ENCODE peak calls at places on chromosome 5, in five cellular contexts. O, P, S, N and C are unnamed samples.

GRCh38 chr5:1227669-1228068 is 2.5 kb downstream of the SLC6A18 start:
- DNase-seq in P (no peak), O (no peak), N (no peak), S (no peak), C (peak)

GRCh38 chr5:97735209-97735608 is 552.2 kb upstream of the RIOK2 start:
- DNase-seq in P (peak), O (peak), S (no peak), N (no peak), C (no peak)

GRCh38 chr5:142472306-142472951 is 147.6 kb upstream of the SPRY4 start:
- DNase-seq in S (no peak), N (no peak), O (peak), P (peak), C (no peak)

GRCh38 chr5:84634256-84634655 is 249.6 kb upstream of the EDIL3 start:
- DNase-seq in O (peak), P (peak), S (no peak), N (no peak), C (no peak)

GRCh38 chr5:94199566-94199965 is 418.8 kb downstream of the KIAA0825 start:
- DNase-seq in N (no peak), O (no peak), S (no peak), P (no peak), C (no peak)

GRCh38 chr5:97560176-97560993 is 377.3 kb upstream of the RIOK2 start:
- DNase-seq in P (no peak), O (peak), N (no peak), S (no peak), C (no peak)

GRCh38 chr5:39578887-39579497 is 154.2 kb upstream of the DAB2 start:
- DNase-seq in P (peak), N (no peak), O (no peak), S (no peak), C (no peak)

GRCh38 chr5:108315829-108316228 is 66.1 kb downstream of the FBXL17 start:
- DNase-seq in O (peak), N (no peak), S (no peak), P (no peak), C (peak)

GRCh38 chr5:11801061-11801460 is 103.2 kb downstream of the CTNND2 start:
- DNase-seq in P (peak), N (no peak), O (no peak), S (no peak), C (no peak)

GRCh38 chr5:157778121-157778805 is 34.8 kb downstream of the LSM11 start:
- DNase-seq in P (peak), N (no peak), O (peak), S (peak), C (no peak)

DNA sequence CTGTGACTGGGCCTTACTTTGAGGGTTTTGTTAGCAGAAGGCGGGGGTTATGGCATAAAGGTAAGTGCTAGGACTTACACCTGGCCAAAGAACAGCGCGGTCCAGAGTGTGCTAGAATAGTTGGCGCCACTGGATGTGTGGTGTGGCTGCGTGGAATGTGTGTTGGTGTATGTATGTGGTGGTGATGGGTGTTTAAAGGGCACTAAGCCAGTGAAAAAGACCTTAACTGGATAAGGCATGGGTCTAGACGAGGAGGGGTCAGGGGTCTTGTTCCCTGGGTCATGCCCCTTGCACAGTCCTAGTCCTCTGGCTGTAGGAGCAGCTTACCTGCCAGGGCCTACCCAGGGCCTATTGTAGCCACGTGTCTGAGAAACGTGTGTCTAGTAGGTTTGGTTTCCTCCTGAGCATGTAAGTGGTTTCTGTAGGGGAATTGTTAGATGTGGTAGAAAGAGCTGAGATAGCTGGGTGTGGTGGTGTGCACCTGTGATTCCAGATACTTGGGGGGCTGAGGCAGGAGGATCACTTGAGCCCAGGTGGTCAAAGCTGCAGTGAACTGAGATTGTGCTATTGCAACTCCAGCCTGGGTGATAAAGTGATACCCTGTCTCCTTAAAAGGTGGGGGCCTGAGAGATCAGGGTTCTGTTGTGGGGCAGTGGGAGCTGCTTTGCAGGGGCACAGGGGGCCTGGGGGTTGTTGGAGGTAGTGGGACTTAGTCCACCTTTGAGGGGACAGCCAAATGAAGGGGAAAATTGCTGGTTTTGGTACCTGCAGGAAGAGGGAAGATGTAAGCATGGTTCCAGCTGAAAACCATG is 55.2 kb downstream of the HSPA4 start:
- DNase-seq in N (no peak), O (no peak), P (no peak), S (no peak), C (no peak)
- H3K4me3 ChIP-seq in N (no peak), O (no peak), P (no peak), S (no peak), C (no peak)

DNA sequence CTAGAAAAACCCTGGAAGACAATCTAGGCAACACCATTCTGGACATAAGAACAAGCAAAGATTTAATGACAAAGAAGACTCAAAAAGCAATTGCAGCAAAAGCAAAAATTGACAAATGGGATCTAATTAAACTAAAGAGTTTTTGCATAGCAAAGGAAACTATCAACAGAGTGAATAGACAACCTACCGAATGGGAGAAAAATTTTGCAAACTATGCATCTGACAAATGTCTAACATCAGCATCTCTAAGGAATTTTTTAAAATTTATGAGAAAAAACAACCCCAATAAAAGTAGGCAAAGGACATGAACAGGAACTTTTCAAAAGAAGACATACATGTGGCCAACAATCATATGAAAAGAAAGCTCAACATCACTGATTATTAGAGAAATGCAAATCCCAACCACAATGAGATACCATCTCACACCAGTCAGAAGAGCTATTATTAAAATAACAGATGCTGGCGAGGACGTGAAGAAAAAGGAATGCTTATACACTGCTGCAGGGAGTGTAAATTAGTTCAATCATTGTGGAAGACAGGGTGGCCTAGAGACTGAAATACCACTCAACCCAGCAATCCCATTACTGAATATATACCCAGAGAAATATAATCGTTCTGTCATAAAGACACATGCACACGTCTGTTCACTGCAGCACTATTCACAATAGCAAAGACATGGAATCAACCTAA is 3.8 kb downstream of the MOCS2 start:
- DNase-seq in S (no peak), O (no peak), N (no peak), P (no peak), C (no peak)
- H3K4me3 ChIP-seq in S (no peak), O (no peak), N (no peak), P (no peak), C (no peak)

GRCh38 chr5:79136618-79137017 is 25.0 kb downstream of the BHMT start:
- DNase-seq in S (no peak), N (no peak), O (no peak), P (no peak), C (no peak)

GRCh38 chr5:79130781-79131180 is 19.2 kb downstream of the BHMT start:
- DNase-seq in S (no peak), N (no peak), P (no peak), O (no peak), C (no peak)

GRCh38 chr5:79135790-79136553 is 24.4 kb downstream of the BHMT start:
- DNase-seq in P (no peak), O (no peak), S (no peak), N (no peak), C (no peak)

GRCh38 chr5:79133657-79134451 is 22.2 kb downstream of the BHMT start:
- DNase-seq in P (peak), O (peak), N (peak), S (peak), C (peak)

DNA sequence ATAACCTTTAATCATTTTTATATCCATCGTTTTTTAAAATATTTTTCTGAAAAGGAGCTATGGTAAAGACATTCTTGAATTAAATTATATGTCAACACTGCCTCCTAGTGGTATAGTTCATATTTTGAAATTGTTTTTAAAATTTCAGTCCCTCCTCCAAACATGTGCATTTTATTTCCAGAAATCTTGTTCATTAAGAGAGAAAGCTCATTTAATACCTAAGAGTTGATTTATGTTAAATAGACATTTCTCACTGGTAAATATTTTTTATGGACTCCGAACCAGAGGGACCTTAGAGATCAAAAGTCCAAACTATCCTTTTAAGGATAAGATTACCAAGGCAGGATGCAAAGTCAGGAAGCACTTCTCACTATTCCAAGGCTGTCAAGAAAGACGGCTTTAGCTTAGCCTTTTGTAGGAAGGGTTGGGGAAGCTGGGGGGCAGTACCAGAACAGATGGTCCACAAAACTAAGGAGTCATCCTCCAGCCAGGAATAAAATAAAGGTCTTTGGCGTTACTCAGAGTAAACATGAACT is 21.6 kb downstream of the BHMT start:
- DNase-seq in S (no peak), P (peak), N (no peak), O (peak), C (peak)
- H3K4me3 ChIP-seq in S (peak), P (peak), N (peak), O (peak), C (peak)

GRCh38 chr5:124736111-124736813 is 10.2 kb downstream of the ZNF608 start:
- DNase-seq in O (no peak), P (peak), N (no peak), S (no peak), C (no peak)
- H3K4me3 ChIP-seq in O (no peak), P (no peak), N (peak), S (no peak), C (no peak)

DNA sequence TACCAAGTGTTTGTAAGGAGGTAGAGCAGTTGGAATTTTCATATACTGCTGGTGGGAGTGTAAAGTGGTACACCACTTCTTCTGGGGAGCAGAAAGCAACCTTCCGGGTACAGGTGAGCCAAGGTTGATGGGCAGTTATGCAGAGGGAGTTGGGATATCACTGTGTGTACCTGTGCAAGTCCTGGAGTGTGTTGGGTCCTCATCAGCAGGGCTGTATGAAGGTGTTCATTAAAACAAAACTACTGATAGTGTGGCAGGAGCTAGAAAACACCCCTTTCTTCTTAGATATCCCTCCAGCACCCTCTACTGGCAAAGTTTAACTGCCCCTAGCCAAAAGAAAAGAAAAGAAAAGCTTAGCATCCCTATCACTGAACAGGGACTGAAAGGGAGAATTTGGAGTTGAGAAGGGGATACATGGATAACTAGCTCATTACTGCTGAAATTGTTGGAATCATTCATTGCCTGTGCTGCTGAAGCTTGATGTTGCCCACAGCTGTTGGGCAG is 10.7 kb downstream of the MARCHF6 start:
- DNase-seq in S (no peak), O (peak), N (no peak), P (no peak), C (no peak)
- H3K4me3 ChIP-seq in S (no peak), O (no peak), N (no peak), P (no peak), C (no peak)

GRCh38 chr5:141420855-141421488 is at the start of gene PCDHGA11:
- DNase-seq in P (peak), N (no peak), S (peak), O (peak), C (no peak)
- H3K4me3 ChIP-seq in P (peak), N (peak), S (peak), O (no peak), C (no peak)

DNA sequence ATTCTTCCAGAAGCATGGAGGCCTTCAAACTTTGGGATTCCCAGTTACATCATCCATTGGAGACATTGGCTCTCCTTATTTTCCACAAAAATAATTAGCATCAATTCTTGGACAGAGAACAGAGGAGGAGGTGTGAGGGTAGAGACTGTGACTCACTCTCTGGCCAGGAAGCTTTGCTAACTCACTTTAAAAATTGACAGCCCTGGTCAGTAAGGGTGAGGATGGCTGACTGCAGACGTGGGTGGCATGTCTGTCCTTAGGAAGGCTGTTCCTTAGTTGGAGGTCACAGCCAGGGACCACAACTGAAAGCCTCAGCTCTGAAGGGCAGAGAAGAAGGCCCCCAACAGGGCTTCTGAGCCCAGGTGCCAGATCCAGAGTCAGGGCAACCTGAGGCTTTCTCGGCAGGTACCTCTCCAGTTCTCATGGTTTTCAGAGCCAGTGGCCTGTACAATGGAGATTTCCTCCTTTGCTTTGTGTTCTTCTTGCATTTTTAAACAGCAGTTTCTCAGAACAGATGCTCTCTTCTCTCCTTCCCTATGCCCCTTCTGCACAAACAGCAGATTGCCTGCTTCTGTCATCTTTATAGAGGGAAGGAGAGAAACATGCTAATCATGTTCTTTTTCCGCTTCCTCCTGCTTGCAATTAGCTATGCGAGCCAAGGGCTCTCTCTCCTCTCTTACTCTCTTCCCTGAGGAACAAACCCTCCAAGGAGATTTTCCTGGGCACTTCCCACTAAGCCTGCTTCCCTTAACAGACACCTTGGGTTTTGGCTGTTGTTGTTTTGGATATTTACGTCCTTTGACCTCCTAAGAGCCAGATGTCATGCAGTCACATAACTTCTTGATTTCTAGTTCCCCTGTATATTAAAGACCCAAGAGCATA is 92.5 kb upstream of the ZNF366 start:
- DNase-seq in N (no peak), S (no peak), O (peak), P (peak), C (no peak)
- H3K4me3 ChIP-seq in N (no peak), S (no peak), O (no peak), P (no peak), C (no peak)

GRCh38 chr5:14155075-14155474 is 11.9 kb downstream of the TRIO start:
- DNase-seq in P (no peak), O (no peak), N (no peak), S (no peak), C (no peak)

GRCh38 chr5:14155730-14156129 is 12.6 kb downstream of the TRIO start:
- DNase-seq in O (no peak), P (no peak), S (no peak), N (no peak), C (no peak)

GRCh38 chr5:14158890-14159666 is 15.9 kb downstream of the TRIO start:
- DNase-seq in P (no peak), O (no peak), N (no peak), S (no peak), C (no peak)

GRCh38 chr5:14157494-14157782 is 14.3 kb downstream of the TRIO start:
- DNase-seq in S (no peak), P (no peak), N (no peak), O (no peak), C (no peak)

DNA sequence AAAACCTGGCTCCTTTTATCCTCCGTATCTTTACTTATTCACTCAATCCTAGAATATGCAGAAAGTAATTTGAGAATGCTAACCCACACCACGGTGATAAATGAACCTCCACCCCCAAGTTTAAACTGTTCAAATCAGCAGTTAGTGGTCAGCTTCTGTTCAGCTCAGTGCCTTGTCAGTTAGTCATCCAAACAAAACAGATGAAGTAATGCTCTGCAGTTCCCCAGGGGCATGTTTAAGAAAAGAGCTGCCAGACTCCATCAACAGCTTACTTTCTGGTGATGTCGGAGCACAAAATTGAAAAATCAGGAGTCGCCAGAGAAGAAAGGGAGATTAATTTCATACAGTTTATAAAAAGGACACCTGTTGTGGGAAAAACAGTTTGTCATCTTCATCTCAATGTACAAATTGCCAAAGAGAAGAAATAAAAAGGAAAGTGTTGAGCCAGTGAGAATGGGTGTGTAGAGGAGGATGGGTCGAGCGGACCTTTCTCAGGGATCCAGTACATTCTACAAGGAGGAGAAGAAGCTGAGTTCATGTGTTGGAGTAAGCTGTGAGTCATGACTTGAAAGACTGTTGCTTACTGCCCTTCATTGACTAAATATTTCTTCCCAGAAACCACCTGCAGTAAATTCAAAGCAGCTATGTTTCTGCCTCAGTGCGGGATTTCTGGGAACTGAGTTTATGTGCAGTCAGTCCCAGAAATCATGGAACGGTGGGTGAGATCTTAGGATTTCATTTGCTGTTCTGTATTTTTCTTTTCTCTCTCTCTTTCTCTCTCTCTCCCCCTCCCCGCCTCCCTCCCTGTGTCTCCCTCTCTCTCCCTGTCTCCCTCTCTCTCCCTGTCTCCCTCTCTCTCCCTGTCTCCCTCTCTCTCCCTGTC is 13.7 kb downstream of the TRIO start:
- DNase-seq in S (no peak), P (peak), N (no peak), O (peak), C (no peak)
- H3K4me3 ChIP-seq in S (no peak), P (peak), N (peak), O (no peak), C (no peak)

GRCh38 chr5:124754206-124754927 is 7.9 kb upstream of the ZNF608 start:
- DNase-seq in O (no peak), N (no peak), P (no peak), S (no peak), C (no peak)
- H3K4me3 ChIP-seq in O (no peak), N (no peak), P (no peak), S (no peak), C (no peak)